ENCODE peak calls at places on chromosomes 4 and X, in five cellular contexts. B is lower leg skin, H is AG09309, T is GM23338, W is iPS-NIHi11. O is an unnamed sample.

GRCh38 chr4:79678472-79679202 is 270.6 kb upstream of the GK2 start:
- DNase-seq in B (no peak), H (no peak), T (no peak), W (no peak), O (peak; percentile 46)

GRCh38 chr4:168641811-168642140 is 144.9 kb downstream of the PALLD start:
- DNase-seq in B (no peak), H (no peak), T (no peak), W (no peak), O (no peak)

GRCh38 chrX:8823698-8824097 is 22.5 kb upstream of the FAM9A start:
- DNase-seq in B (no peak), H (no peak), T (no peak), W (no peak), O (no peak)

GRCh38 chrX:130401415-130402210 is at the start of gene RBMX2:
- DNase-seq in B (peak; percentile 56), H (peak; percentile 8), T (peak; percentile 76), W (peak; percentile 95), O (peak; percentile 64)

GRCh38 chrX:120301960-120302359 is 9.3 kb downstream of the TMEM255A start:
- DNase-seq in B (no peak), H (no peak), T (no peak), W (no peak), O (no peak)

GRCh38 chr4:125283702-125284279 is 31.0 kb upstream of the FAT4 start:
- DNase-seq in B (no peak), H (peak; percentile 13), T (peak; percentile 36), W (peak; percentile 17), O (no peak)

GRCh38 chr4:53490965-53491622 is 100.2 kb downstream of the LNX1 start:
- DNase-seq in B (peak; percentile 41), H (peak; percentile 94), T (peak; percentile 79), W (peak; percentile 66), O (peak; percentile 73)

GRCh38 chr4:30714408-30715031 is 5.6 kb upstream of the PCDH7 start:
- DNase-seq in B (no peak), H (no peak), T (peak; percentile 88), W (peak; percentile 47), O (peak; percentile 46)

GRCh38 chr4:42627887-42628646 is 28.8 kb downstream of the ATP8A1 start:
- DNase-seq in B (no peak), H (no peak), T (peak; percentile 12), W (no peak), O (peak; percentile 55)

GRCh38 chr4:16120720-16121119 is 36.9 kb upstream of the PROM1 start:
- DNase-seq in B (no peak), H (no peak), T (peak; percentile 47), W (no peak), O (no peak)

GRCh38 chr4:3655485-3656429 is 110.4 kb upstream of the ADRA2C start:
- DNase-seq in B (no peak), H (no peak), T (peak; percentile 66), W (peak; percentile 81), O (peak; percentile 80)

GRCh38 chrX:97416461-97416860 is 532.8 kb downstream of the RPA4 start:
- DNase-seq in B (no peak), H (no peak), T (no peak), W (no peak), O (no peak)

GRCh38 chrX:135345328-135345645 is 36.0 kb downstream of the ETDC start:
- DNase-seq in B (peak; percentile 19), H (peak; percentile 63), T (no peak), W (peak; percentile 3), O (peak; percentile 32)

GRCh38 chrX:66030505-66031317 is 9.2 kb downstream of the VSIG4 start:
- DNase-seq in B (no peak), H (no peak), T (peak; percentile 49), W (peak; percentile 37), O (no peak)

GRCh38 chrX:134868766-134869495 is 121.9 kb upstream of the SMIM10 start:
- DNase-seq in B (no peak), H (peak; percentile 55), T (no peak), W (no peak), O (no peak)

GRCh38 chr4:158181906-158182305 is 9.1 kb upstream of the GASK1B start:
- DNase-seq in B (no peak), H (no peak), T (no peak), W (no peak), O (no peak)

O was measured in uterus.